ENCODE peak calls at places on chromosomes 1 and 21, in seven cellular contexts. N is heart left ventricle, S is Panc1, F is neural crest cell, C is GM13977, L is OCI-LY7, R is mesothelial cell of epicardium. Z is an unnamed sample.

GRCh38 chr21:44657635-44658183 is at the start of gene KRTAP12-3:
- DNase-seq in N (no peak), S (no peak), F (no peak), C (no peak), L (no peak), R (no peak), Z (no peak)

GRCh38 chr1:26839339-26839722 is 12.8 kb downstream of the ZDHHC18 start:
- DNase-seq in N (no peak), S (no peak), F (no peak), C (no peak), L (no peak), R (no peak), Z (no peak)

GRCh38 chr1:61280457-61280856 is 198.1 kb downstream of the NFIA start:
- DNase-seq in N (no peak), S (no peak), F (no peak), C (no peak), L (no peak), R (no peak), Z (no peak)

GRCh38 chr1:169590932-169591331 is 4.7 kb upstream of the F5 start:
- DNase-seq in N (no peak), S (no peak), F (no peak), C (no peak), L (no peak), R (no peak), Z (no peak)

GRCh38 chr21:36807421-36808004 is 108.6 kb downstream of the SIM2 start:
- DNase-seq in N (no peak), S (no peak), F (no peak), C (no peak), L (no peak), R (no peak), Z (no peak)

GRCh38 chr21:16192900-16193299 is 463.1 kb downstream of the USP25 start:
- DNase-seq in N (no peak), S (no peak), F (no peak), C (no peak), L (no peak), R (no peak), Z (no peak)

GRCh38 chr21:38255718-38256117 is 1.1 kb upstream of the KCNJ15 start:
- DNase-seq in N (no peak), S (no peak), F (no peak), C (no peak), L (no peak), R (no peak), Z (no peak)

GRCh38 chr1:99268021-99268420 is 3.7 kb downstream of the PLPPR4 start:
- DNase-seq in N (no peak), S (no peak), F (no peak), C (no peak), L (no peak), R (no peak), Z (no peak)

GRCh38 chr1:206816390-206817287 is 44.3 kb upstream of the IL10 start:
- DNase-seq in N (no peak), S (no peak), F (no peak), C (no peak), L (no peak), R (no peak), Z (no peak)

GRCh38 chr1:211625040-211625439 is 46.1 kb upstream of the SLC30A1 start:
- DNase-seq in N (peak), S (no peak), F (no peak), C (no peak), L (peak), R (no peak), Z (no peak)

GRCh38 chr1:197675475-197676324 is 99.6 kb downstream of the DENND1B start:
- DNase-seq in N (peak), S (no peak), F (no peak), C (no peak), L (no peak), R (no peak), Z (no peak)

GRCh38 chr1:6922096-6922931 is 137.1 kb downstream of the CAMTA1 start:
- DNase-seq in N (peak), S (no peak), F (no peak), C (no peak), L (no peak), R (no peak), Z (no peak)

GRCh38 chr1:185315364-185316108 is 1.5 kb downstream of the IVNS1ABP start:
- DNase-seq in N (no peak), S (peak), F (no peak), C (no peak), L (peak), R (no peak), Z (no peak)

GRCh38 chr1:174398246-174398645 is 49.5 kb upstream of the GPR52 start:
- DNase-seq in N (no peak), S (no peak), F (no peak), C (no peak), L (no peak), R (no peak), Z (no peak)

GRCh38 chr1:246117066-246117791 is 389.9 kb downstream of the SMYD3 start:
- DNase-seq in N (no peak), S (no peak), F (no peak), C (peak), L (peak), R (no peak), Z (peak)

GRCh38 chr1:1162597-1163537 is 10.8 kb upstream of the TTLL10 start:
- DNase-seq in N (no peak), S (no peak), F (no peak), C (no peak), L (no peak), R (no peak), Z (no peak)

GRCh38 chr1:88659552-88659951 is 24.5 kb upstream of the PKN2 start:
- DNase-seq in N (no peak), S (no peak), F (no peak), C (no peak), L (no peak), R (no peak), Z (no peak)

GRCh38 chr1:59012378-59012777 is 228.5 kb upstream of the JUN start:
- DNase-seq in N (no peak), S (no peak), F (no peak), C (no peak), L (no peak), R (no peak), Z (no peak)

GRCh38 chr1:44973645-44974044 is 12.8 kb downstream of the EIF2B3 start:
- DNase-seq in N (no peak), S (no peak), F (no peak), C (no peak), L (no peak), R (no peak), Z (no peak)

GRCh38 chr1:91402023-91402422 is 2.6 kb downstream of the HFM1 start:
- DNase-seq in N (no peak), S (peak), F (no peak), C (peak), L (peak), R (no peak), Z (no peak)
- TF ChIP-seq CTCF in N (peak), S (peak), F (peak), C (peak), L (peak), R (peak), Z (peak)

GRCh38 chr1:2176615-2177014 is 18.0 kb downstream of the FAAP20 start:
- DNase-seq in N (no peak), S (no peak), F (no peak), C (no peak), L (no peak), R (no peak), Z (no peak)
- TF ChIP-seq CTCF in N (no peak), S (no peak), F (no peak), C (no peak), L (no peak), R (no peak), Z (no peak)

DNA sequence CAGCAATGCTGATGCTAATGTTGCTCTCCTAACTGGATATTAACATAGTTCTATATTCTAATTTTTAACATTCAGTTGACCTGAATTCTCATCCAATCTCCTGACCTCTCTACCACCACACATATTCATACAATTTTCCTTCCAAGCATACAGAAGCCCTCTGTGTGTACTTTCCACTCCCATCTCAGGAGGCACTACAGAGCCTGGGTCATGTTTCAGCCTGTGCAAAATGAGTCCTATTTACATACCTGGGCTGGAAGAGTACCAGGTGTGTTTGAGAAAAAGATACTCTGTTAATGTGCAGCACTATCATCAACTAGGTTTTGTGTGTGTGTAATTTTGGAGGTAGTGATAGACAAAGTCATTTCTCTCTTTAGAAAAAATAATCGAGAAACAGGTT is 486.3 kb downstream of the NEGR1 start:
- DNase-seq in N (no peak), S (no peak), F (no peak), C (no peak), L (no peak), R (no peak), Z (no peak)
- TF ChIP-seq CTCF in N (no peak), S (no peak), F (no peak), C (no peak), L (no peak), R (no peak), Z (no peak)

GRCh38 chr1:228457017-228457395 is 30.2 kb upstream of the RNF187 start:
- DNase-seq in N (no peak), S (no peak), F (no peak), C (no peak), L (peak), R (no peak), Z (no peak)

GRCh38 chr1:228455715-228456114 is 31.5 kb upstream of the RNF187 start:
- DNase-seq in N (no peak), S (no peak), F (no peak), C (no peak), L (peak), R (no peak), Z (no peak)

GRCh38 chr1:228456252-228457016 is 30.7 kb upstream of the RNF187 start:
- DNase-seq in N (no peak), S (no peak), F (no peak), C (no peak), L (peak), R (no peak), Z (no peak)

GRCh38 chr1:228459091-228459993 is 27.8 kb upstream of the RNF187 start:
- DNase-seq in N (peak), S (no peak), F (peak), C (peak), L (peak), R (no peak), Z (peak)

GRCh38 chr1:228457396-228458176 is 29.6 kb upstream of the RNF187 start:
- DNase-seq in N (peak), S (peak), F (peak), C (peak), L (peak), R (peak), Z (peak)
- TF ChIP-seq CTCF in N (peak), S (no peak), F (peak), C (peak), L (peak), R (peak), Z (peak)

DNA sequence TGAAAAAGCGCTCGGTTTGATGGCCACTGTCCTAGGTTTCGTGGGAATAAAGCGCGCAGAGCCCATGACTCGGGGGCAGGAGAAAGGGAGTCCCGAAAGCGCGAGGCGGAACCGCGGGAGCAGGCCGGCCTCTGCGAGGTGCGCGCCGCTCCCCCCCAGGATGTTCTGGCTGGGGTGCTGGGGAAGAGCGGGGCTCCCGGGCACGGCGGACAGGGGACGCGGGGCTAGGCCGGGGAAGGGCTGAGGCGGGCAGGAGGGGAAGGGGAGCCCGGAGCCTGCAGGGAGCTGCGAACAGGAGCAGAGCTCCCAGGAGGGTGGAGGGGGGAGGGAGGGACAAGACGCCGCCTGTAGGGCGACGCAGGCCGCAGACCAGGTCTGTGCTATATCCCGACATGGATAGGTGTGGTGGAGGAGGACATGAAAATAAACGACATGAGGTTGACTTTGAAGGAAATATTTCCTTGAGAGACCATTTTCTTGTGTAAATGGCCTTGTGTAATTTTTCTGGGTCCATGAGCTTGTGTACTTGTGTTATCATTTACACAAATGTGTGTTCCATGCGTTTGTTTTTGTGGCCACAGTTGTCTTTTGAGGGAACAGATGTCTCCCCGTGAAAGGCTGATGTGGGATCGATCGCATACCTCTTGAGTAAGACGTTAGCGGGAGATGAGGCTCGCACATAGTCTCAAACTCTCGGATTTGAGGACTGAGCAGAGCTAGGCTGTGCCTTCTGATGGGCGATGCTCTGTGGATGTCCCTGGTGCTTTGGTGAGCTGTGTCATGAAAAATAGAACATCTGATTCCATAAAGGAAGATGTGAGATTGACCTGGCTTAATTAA is 1.3 kb downstream of the PCNT start:
- DNase-seq in N (peak), S (no peak), F (peak), C (peak), L (peak), R (peak), Z (peak)
- TF ChIP-seq CTCF in N (peak), S (peak), F (peak), C (peak), L (peak), R (no peak), Z (no peak)

DNA sequence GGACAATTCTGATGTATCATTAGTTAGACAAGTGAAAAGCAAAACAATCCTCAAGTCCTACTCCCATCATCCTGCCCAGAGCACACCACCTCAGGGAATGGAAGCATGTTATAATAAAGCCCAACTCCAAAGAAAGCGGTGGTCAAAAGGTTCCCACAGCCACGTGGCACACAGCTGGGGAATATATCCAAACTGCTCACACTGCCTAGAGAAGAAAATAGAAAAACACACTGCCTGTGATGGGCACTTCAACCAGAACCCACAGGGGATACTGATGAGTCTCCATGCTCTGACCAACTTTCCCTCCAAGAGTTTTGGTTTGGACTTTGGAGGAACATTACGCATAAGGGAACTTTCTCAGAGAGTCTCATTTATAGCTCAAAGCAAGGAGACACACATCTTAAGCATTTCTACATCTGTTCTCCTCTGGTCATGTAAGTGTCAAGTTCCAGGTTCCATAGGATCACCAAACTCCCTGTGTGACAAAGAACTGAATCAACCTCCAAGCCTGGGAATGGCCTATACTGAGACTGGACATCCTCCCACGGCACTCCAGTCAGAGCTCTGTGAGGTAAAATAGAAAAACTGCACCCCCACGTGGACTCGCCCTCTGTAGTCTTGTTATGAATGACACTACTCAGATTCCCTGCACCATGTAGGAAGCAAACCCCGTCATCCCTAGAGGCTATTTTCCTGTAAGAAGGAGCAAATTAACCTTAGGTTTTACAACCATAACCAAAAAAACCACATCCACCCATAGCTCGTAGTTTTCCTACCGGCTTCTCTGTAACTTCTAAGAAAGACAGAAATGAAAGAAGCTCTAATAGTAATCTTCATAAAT is 12.2 kb downstream of the DSTYK start:
- DNase-seq in N (no peak), S (no peak), F (no peak), C (no peak), L (no peak), R (no peak), Z (no peak)
- TF ChIP-seq CTCF in N (no peak), S (no peak), F (no peak), C (no peak), L (no peak), R (no peak), Z (no peak)

GRCh38 chr1:14112613-14113012 is 412.6 kb downstream of the PRDM2 start:
- DNase-seq in N (no peak), S (no peak), F (no peak), C (no peak), L (no peak), R (no peak), Z (no peak)

GRCh38 chr1:14113271-14113670 is 413.3 kb downstream of the PRDM2 start:
- DNase-seq in N (no peak), S (no peak), F (no peak), C (no peak), L (no peak), R (no peak), Z (no peak)

GRCh38 chr1:14109276-14109635 is 409.3 kb downstream of the PRDM2 start:
- DNase-seq in N (no peak), S (no peak), F (no peak), C (no peak), L (no peak), R (no peak), Z (no peak)

GRCh38 chr1:14110040-14110439 is 410.1 kb downstream of the PRDM2 start:
- DNase-seq in N (no peak), S (no peak), F (no peak), C (no peak), L (no peak), R (no peak), Z (no peak)

GRCh38 chr1:14111121-14111520 is 411.1 kb downstream of the PRDM2 start:
- DNase-seq in N (no peak), S (no peak), F (no peak), C (no peak), L (no peak), R (no peak), Z (no peak)
- TF ChIP-seq CTCF in N (no peak), S (no peak), F (no peak), C (no peak), L (peak), R (no peak), Z (no peak)

GRCh38 chr1:8910331-8910730 is 31.8 kb upstream of the ENO1 start:
- DNase-seq in N (no peak), S (no peak), F (no peak), C (no peak), L (no peak), R (no peak), Z (no peak)
- TF ChIP-seq CTCF in N (no peak), S (no peak), F (no peak), C (no peak), L (no peak), R (no peak), Z (no peak)

GRCh38 chr1:234710381-234710780 is 100.4 kb upstream of the IRF2BP2 start:
- DNase-seq in N (no peak), S (no peak), F (no peak), C (no peak), L (no peak), R (no peak), Z (no peak)
- TF ChIP-seq CTCF in N (no peak), S (no peak), F (no peak), C (no peak), L (no peak), R (no peak), Z (no peak)